ENCODE peak calls at places on chromosomes 3 and 15, in four cellular contexts. Y, Z, X and H are unnamed samples.

GRCh38 chr3:56494679-56495322 is 26.5 kb upstream of the ERC2 start:
- DNase-seq in Y (peak), X (peak), Z (peak), H (peak)

GRCh38 chr15:58666957-58667356 is 82.5 kb downstream of the ADAM10 start:
- DNase-seq in Z (no peak), Y (peak), X (peak), H (no peak)

GRCh38 chr3:119647843-119648575 is 12.4 kb downstream of the POPDC2 start:
- DNase-seq in X (peak), Z (no peak), Y (no peak), H (no peak)

GRCh38 chr15:29747837-29748417 is 74.3 kb downstream of the TJP1 start:
- DNase-seq in Y (peak), X (peak), Z (no peak), H (no peak)

GRCh38 chr3:28215407-28215806 is 26.0 kb upstream of the CMC1 start:
- DNase-seq in X (no peak), Y (no peak), Z (no peak), H (no peak)

GRCh38 chr15:92112180-92112579 is 258.7 kb downstream of the SLCO3A1 start:
- DNase-seq in Y (no peak), X (peak), Z (peak), H (no peak)

GRCh38 chr15:64877435-64877834 is 34.3 kb upstream of the ANKDD1A start:
- DNase-seq in X (peak), Y (peak), Z (peak), H (peak)

GRCh38 chr3:63500196-63500595 is 152.3 kb upstream of the SNTN start:
- DNase-seq in Z (no peak), Y (no peak), X (no peak), H (no peak)

GRCh38 chr3:123067689-123068226 is 933 bp downstream of the PDIA5 start:
- DNase-seq in X (no peak), Z (no peak), Y (peak), H (no peak)

GRCh38 chr15:65583701-65584100 is 27.2 kb downstream of the INTS14 start:
- DNase-seq in Z (no peak), X (peak), Y (no peak), H (no peak)

GRCh38 chr3:139281096-139281495 is 62.7 kb upstream of the MRPS22 start:
- DNase-seq in Y (no peak), Z (no peak), X (no peak), H (no peak)

GRCh38 chr15:101107625-101108457 is 144.0 kb downstream of the CHSY1 start:
- DNase-seq in Z (no peak), Y (no peak), X (no peak), H (no peak)

GRCh38 chr15:55434989-55435825 is 26.9 kb downstream of the PIERCE2 start:
- DNase-seq in Z (no peak), Y (peak), X (peak), H (no peak)
- TF ChIP-seq CTCF in Z (peak), Y (peak), X (peak), H (peak)

DNA sequence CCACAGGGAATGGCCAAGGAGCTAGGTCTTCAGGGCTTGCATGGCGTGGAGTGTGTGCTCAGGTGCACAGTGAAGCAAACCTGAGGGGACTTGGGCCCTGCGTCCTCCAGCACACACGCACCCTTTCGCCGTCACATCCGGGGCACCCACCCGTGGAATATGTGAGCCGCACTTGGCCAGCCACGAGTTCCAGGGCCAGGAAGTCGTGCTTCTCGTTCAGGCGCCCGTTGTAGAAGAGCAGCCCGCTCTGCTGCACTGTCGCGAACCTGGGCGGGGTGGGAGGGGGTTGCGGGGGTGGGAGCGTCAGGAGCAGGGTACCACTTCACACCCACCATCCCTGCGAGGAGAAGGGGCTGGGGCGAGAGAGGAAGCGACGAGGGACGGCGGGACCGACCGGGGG is 7.1 kb downstream of the CELSR3 start:
- DNase-seq in X (no peak), Y (no peak), Z (no peak), H (no peak)
- H3K4me3 ChIP-seq in X (no peak), Y (no peak), Z (peak), H (peak)

DNA sequence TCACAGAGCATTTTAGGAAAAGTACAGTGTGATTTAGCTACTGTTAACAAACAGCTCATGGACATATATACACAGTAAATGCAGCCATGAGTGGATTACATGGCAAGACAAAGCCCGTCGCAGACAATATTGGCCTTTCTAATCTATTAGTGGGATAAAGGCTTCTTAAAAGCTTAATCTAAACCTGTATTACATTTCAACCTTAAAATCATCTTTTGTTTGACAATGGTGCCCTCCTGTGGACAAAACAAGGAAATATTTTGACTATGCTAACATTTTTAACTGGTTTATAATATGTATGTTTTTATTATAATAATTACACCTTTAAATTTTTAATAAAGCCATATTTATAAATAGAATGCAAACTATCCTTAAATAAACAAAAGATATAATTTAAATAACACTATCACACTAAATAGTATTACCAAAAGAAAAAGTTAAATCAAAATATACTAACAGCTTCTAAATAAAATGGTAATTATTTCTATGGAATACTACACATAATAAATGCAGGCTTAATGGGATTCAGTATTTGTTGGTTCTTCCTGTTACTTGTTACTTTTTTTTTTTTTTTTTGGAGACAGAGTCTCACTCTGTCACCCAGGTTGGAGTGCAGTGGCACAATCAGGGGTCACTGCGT is 38.6 kb downstream of the TAFA4 start:
- DNase-seq in Z (no peak), X (peak), Y (peak), H (no peak)
- TF ChIP-seq CTCF in Z (peak), X (peak), Y (peak), H (peak)

GRCh38 chr3:112047264-112047663 is 12.7 kb downstream of the TMPRSS7 start:
- DNase-seq in Y (no peak), Z (no peak), X (no peak), H (no peak)

GRCh38 chr3:112056451-112056929 is 22.0 kb downstream of the TMPRSS7 start:
- DNase-seq in X (peak), Y (peak), Z (no peak), H (no peak)

GRCh38 chr3:112048911-112049310 is 14.4 kb downstream of the TMPRSS7 start:
- DNase-seq in Z (no peak), X (no peak), Y (no peak), H (no peak)

DNA sequence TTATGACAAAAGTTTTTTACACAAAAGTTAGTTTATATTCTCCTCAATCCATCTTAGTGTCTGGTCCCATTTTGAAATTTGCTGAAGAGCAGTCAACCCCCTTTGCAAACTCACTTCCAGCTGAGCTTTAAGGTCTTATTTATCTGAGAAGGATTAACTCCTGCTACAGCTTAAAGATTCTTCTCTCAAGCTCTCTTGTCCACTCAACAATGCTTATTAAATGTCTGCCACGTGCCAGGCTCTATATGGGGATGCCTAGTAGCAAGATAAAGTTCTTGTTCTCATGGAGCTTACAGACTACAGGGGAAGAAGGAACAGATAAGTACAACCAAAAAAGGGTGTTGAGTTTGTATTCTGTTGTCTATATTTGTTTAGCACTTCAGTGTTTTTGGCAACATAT is 18.7 kb downstream of the TMPRSS7 start:
- DNase-seq in Y (no peak), Z (no peak), X (no peak), H (no peak)
- H3K4me3 ChIP-seq in Y (no peak), Z (no peak), X (no peak), H (no peak)

GRCh38 chr3:151426337-151426648 is 34.6 kb downstream of the IGSF10 start:
- DNase-seq in Y (no peak), Z (no peak), X (no peak), H (no peak)

GRCh38 chr3:151425640-151426336 is 35.1 kb downstream of the IGSF10 start:
- DNase-seq in Y (no peak), X (no peak), Z (no peak), H (no peak)

GRCh38 chr3:151423091-151423490 is 37.8 kb downstream of the IGSF10 start:
- DNase-seq in Y (no peak), Z (no peak), X (no peak), H (no peak)

GRCh38 chr3:151419806-151420205 is 35.3 kb upstream of the P2RY12 start:
- DNase-seq in Y (no peak), X (no peak), Z (no peak), H (no peak)

GRCh38 chr3:151421956-151422355 is 37.4 kb upstream of the P2RY12 start:
- DNase-seq in X (no peak), Z (no peak), Y (no peak), H (no peak)
- TF ChIP-seq CTCF in X (no peak), Z (no peak), Y (peak), H (no peak)

DNA sequence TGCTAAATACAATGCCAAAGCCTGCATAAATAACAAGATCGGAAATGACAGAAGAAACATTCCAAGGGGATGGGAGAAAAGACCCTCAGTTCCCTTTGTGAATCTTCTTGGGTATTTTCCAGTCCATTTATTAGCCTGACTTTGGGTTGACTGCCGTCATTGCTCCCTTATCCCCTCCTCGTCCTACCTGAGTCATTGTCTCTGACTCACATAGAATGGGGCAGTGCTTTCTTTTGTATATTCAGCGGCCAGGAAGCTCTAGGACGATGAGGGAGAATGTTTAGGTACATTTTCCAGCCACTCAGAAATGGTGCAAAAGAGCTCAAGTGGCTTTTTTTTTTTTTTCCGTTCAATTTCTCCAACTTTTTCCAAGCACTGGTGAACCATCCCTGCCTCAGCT is 71.6 kb downstream of the KAT2B start:
- DNase-seq in X (no peak), Y (peak), Z (no peak), H (no peak)
- H3K4me3 ChIP-seq in X (no peak), Y (peak), Z (no peak), H (no peak)

GRCh38 chr3:66808891-66809578 is 189.1 kb upstream of the KBTBD8 start:
- DNase-seq in Y (no peak), Z (no peak), X (no peak), H (no peak)

GRCh38 chr3:66800941-66801545 is 197.1 kb upstream of the KBTBD8 start:
- DNase-seq in X (no peak), Y (peak), Z (no peak), H (no peak)

GRCh38 chr3:66797916-66798560 is 200.1 kb upstream of the KBTBD8 start:
- DNase-seq in Z (peak), Y (no peak), X (peak), H (peak)

GRCh38 chr3:66803706-66804496 is 194.2 kb upstream of the KBTBD8 start:
- DNase-seq in Y (no peak), X (no peak), Z (no peak), H (no peak)

GRCh38 chr3:66803206-66803605 is 194.9 kb upstream of the KBTBD8 start:
- DNase-seq in X (no peak), Z (no peak), Y (no peak), H (no peak)
- TF ChIP-seq CTCF in X (peak), Z (no peak), Y (no peak), H (no peak)

DNA sequence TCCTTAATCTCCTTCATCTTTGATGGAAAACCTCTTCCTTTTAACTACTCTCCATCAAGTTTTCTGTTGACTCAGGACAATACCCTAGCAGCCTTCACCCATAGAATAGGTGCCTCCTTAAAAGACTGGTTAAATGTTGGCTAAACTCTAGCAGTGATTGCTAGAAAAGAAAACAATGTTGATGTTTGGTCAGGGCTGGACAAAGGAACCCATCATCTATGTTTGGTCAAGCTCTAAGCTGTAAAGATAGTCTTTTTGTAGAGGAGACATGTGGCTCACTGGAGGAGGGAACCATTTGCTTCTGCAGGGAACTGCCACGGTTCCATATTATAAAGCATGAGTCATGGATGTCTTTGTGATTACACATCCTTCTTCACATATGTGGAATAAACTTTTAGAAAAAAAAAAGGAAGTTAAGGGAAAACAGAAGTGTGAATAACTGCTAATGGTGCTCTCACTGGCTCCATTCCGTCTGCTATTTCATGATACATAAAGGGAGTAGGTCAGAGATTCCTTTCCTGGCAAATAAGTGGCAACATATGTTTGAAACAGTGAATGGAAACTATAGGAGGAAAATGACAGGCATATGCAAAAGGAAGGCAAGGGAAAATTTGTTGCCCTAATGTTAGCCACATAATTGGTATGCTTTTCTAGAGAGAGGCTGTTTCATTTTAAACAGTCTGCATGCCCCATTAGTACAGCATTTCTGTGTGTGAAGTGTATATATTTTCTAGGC is 78.2 kb downstream of the CMSS1 start:
- DNase-seq in Z (no peak), X (peak), Y (peak), H (no peak)
- H3K4me3 ChIP-seq in Z (no peak), X (no peak), Y (no peak), H (no peak)

GRCh38 chr3:126113733-126114132 is 29.8 kb upstream of the SLC41A3 start:
- DNase-seq in Y (no peak), Z (peak), X (no peak), H (peak)
- TF ChIP-seq CTCF in Y (peak), Z (no peak), X (peak), H (no peak)